ENCODE peak calls at places on chromosomes 3 and 15, in four cellular contexts. One of them, this sample, is unnamed.

GRCh38 chr15:68930268-68931022 is at the start of gene SPESP1:
- DNase-seq in ascending aorta: peak
- DNase-seq in NCI-H187: peak
- DNase-seq in HTR-8/SVneo: no peak
- DNase-seq in this sample: peak

GRCh38 chr3:151630938-151631417 is 102.7 kb upstream of the AADACL2 start:
- DNase-seq in ascending aorta: no peak
- DNase-seq in NCI-H187: no peak
- DNase-seq in HTR-8/SVneo: peak
- DNase-seq in this sample: no peak

GRCh38 chr15:68073576-68074288 is 19.6 kb downstream of the PIAS1 start:
- DNase-seq in HTR-8/SVneo: no peak
- DNase-seq in NCI-H187: no peak
- DNase-seq in ascending aorta: no peak
- DNase-seq in this sample: no peak

GRCh38 chr15:90101969-90102890 is at the start of gene IDH2:
- DNase-seq in HTR-8/SVneo: peak
- DNase-seq in ascending aorta: peak
- DNase-seq in NCI-H187: peak
- DNase-seq in this sample: peak

GRCh38 chr3:134481166-134481565 is 4.6 kb downstream of the ANAPC13 start:
- DNase-seq in ascending aorta: no peak
- DNase-seq in NCI-H187: no peak
- DNase-seq in HTR-8/SVneo: no peak
- DNase-seq in this sample: no peak

GRCh38 chr3:184691397-184692131 is 20.3 kb downstream of the MAGEF1 start:
- DNase-seq in HTR-8/SVneo: no peak
- DNase-seq in ascending aorta: no peak
- DNase-seq in NCI-H187: no peak
- DNase-seq in this sample: no peak

GRCh38 chr3:9878700-9879099 is 1.4 kb downstream of the CIDEC start:
- DNase-seq in HTR-8/SVneo: no peak
- DNase-seq in ascending aorta: no peak
- DNase-seq in NCI-H187: no peak
- DNase-seq in this sample: no peak

GRCh38 chr3:178494376-178494775 is 41.9 kb upstream of the KCNMB2 start:
- DNase-seq in NCI-H187: no peak
- DNase-seq in ascending aorta: no peak
- DNase-seq in HTR-8/SVneo: no peak
- DNase-seq in this sample: no peak

GRCh38 chr15:98927057-98927456 is 80.5 kb downstream of the PGPEP1L start:
- DNase-seq in ascending aorta: no peak
- DNase-seq in NCI-H187: no peak
- DNase-seq in HTR-8/SVneo: no peak
- DNase-seq in this sample: no peak

GRCh38 chr3:158953131-158953530 is 151.3 kb downstream of the MFSD1 start:
- DNase-seq in HTR-8/SVneo: no peak
- DNase-seq in ascending aorta: no peak
- DNase-seq in NCI-H187: no peak
- DNase-seq in this sample: no peak

GRCh38 chr3:22980346-22980745 is 222.8 kb upstream of the UBE2E2 start:
- DNase-seq in NCI-H187: no peak
- DNase-seq in HTR-8/SVneo: peak
- DNase-seq in ascending aorta: no peak
- DNase-seq in this sample: no peak

GRCh38 chr3:99872633-99873254 is 55.1 kb downstream of the CMSS1 start:
- DNase-seq in ascending aorta: no peak
- DNase-seq in NCI-H187: no peak
- DNase-seq in HTR-8/SVneo: no peak
- DNase-seq in this sample: no peak

GRCh38 chr3:187702507-187703033 is at the start of gene RTP2:
- DNase-seq in ascending aorta: no peak
- DNase-seq in HTR-8/SVneo: no peak
- DNase-seq in NCI-H187: no peak
- DNase-seq in this sample: no peak

GRCh38 chr3:126308394-126309125 is 48.6 kb downstream of the KLF15 start:
- DNase-seq in HTR-8/SVneo: no peak
- DNase-seq in ascending aorta: peak
- DNase-seq in NCI-H187: no peak
- DNase-seq in this sample: no peak

GRCh38 chr3:157436583-157437300 is at the start of gene PTX3:
- DNase-seq in NCI-H187: no peak
- DNase-seq in HTR-8/SVneo: peak
- DNase-seq in ascending aorta: no peak
- DNase-seq in this sample: no peak

GRCh38 chr3:44114142-44114541 is 127.5 kb upstream of the TOPAZ1 start:
- DNase-seq in HTR-8/SVneo: peak
- DNase-seq in NCI-H187: no peak
- DNase-seq in ascending aorta: no peak
- DNase-seq in this sample: no peak

GRCh38 chr3:187256217-187256616 is 35.3 kb downstream of the MASP1 start:
- DNase-seq in HTR-8/SVneo: no peak
- DNase-seq in ascending aorta: peak
- DNase-seq in NCI-H187: no peak
- DNase-seq in this sample: no peak

GRCh38 chr15:91946914-91947313 is 93.4 kb downstream of the SLCO3A1 start:
- DNase-seq in HTR-8/SVneo: no peak
- DNase-seq in ascending aorta: no peak
- DNase-seq in NCI-H187: no peak
- DNase-seq in this sample: peak

GRCh38 chr3:107365051-107365450 is 12.2 kb upstream of the CCDC54 start:
- DNase-seq in ascending aorta: no peak
- DNase-seq in HTR-8/SVneo: no peak
- DNase-seq in NCI-H187: no peak
- DNase-seq in this sample: no peak

This sample was measured in COLO829.